ENCODE peak calls at places on chromosomes 11 and 22, in six cellular contexts. H is adrenal gland, D is neuronal stem cell, R is GM23338, S is Ammon's horn, W is nucleus accumbens. T is an unnamed sample.
A peak's percentile ranks its signal among the peaks of the same experiment; 100 is the strongest.

GRCh38 chr22:29167032-29167911 is 38.4 kb upstream of the EMID1 start:
- DNase-seq in H (no peak), D (no peak), R (no peak), S (no peak), W (no peak), T (no peak)

GRCh38 chr11:128963744-128964340 is 21.2 kb upstream of the TP53AIP1 start:
- DNase-seq in H (no peak), D (no peak), R (no peak), S (peak; percentile 50), W (no peak), T (no peak)

GRCh38 chr11:65150513-65151271 is 16.4 kb upstream of the SYVN1 start:
- DNase-seq in H (peak; percentile 99), D (no peak), R (no peak), S (peak; percentile 78), W (no peak), T (peak; percentile 27)

GRCh38 chr11:86610559-86611341 is 61.7 kb downstream of the ME3 start:
- DNase-seq in H (no peak), D (no peak), R (no peak), S (no peak), W (no peak), T (no peak)

GRCh38 chr22:39634530-39635399 is 64.2 kb downstream of the CACNA1I start:
- DNase-seq in H (peak; percentile 82), D (no peak), R (no peak), S (peak; percentile 54), W (no peak), T (peak; percentile 52)

GRCh38 chr11:2833938-2834892 is 51.4 kb downstream of the CDKN1C start:
- DNase-seq in H (no peak), D (no peak), R (no peak), S (no peak), W (no peak), T (no peak)

GRCh38 chr22:28883917-28884753 is 763 bp downstream of the ZNRF3 start:
- DNase-seq in H (peak; percentile 65), D (peak; percentile 21), R (peak; percentile 83), S (no peak), W (no peak), T (no peak)

GRCh38 chr11:130115218-130115617 is 44.4 kb upstream of the ST14 start:
- DNase-seq in H (no peak), D (no peak), R (peak; percentile 72), S (no peak), W (no peak), T (no peak)

GRCh38 chr11:119518746-119519382 is 95.9 kb upstream of the THY1 start:
- DNase-seq in H (no peak), D (peak; percentile 76), R (peak; percentile 84), S (no peak), W (no peak), T (no peak)

GRCh38 chr22:28025866-28026575 is 107.0 kb upstream of the PITPNB start:
- DNase-seq in H (peak; percentile 46), D (no peak), R (no peak), S (no peak), W (no peak), T (no peak)

GRCh38 chr22:45886502-45886901 is 90.5 kb downstream of the WNT7B start:
- DNase-seq in H (no peak), D (no peak), R (no peak), S (no peak), W (no peak), T (no peak)

GRCh38 chr11:34274712-34275398 is 83.0 kb downstream of the ABTB2 start:
- DNase-seq in H (peak; percentile 85), D (no peak), R (no peak), S (peak; percentile 85), W (no peak), T (peak; percentile 70)

GRCh38 chr11:1335264-1335810 is 25.9 kb upstream of the TOLLIP start:
- DNase-seq in H (peak; percentile 52), D (no peak), R (no peak), S (no peak), W (no peak), T (no peak)

GRCh38 chr22:48444320-48445112 is 1383.2 kb downstream of the BRD1 start:
- DNase-seq in H (no peak), D (no peak), R (no peak), S (no peak), W (no peak), T (no peak)